ENCODE peak calls at places on chromosomes 13 and 19, in seven cellular contexts. D is heart left ventricle, P is transverse colon, L is H9, K is left ventricle myocardium inferior, U is breast epithelium, M is prostate gland. E is an unnamed sample.

GRCh38 chr19:49492573-49493411 is 3.4 kb upstream of the RPS11 start:
- DNase-seq in D (no peak), P (no peak), L (no peak), K (no peak), U (no peak), M (no peak), E (peak)

GRCh38 chr19:50332264-50333038 is 3.3 kb upstream of the KCNC3 start:
- DNase-seq in D (peak), P (no peak), L (peak), K (no peak), U (no peak), M (no peak), E (no peak)

GRCh38 chr13:42061943-42062342 is 13.5 kb downstream of the DGKH start:
- DNase-seq in D (no peak), P (no peak), L (no peak), K (no peak), U (no peak), M (no peak), E (no peak)

GRCh38 chr13:41696163-41697003 is 239.0 kb downstream of the RGCC start:
- DNase-seq in D (no peak), P (no peak), L (no peak), K (no peak), U (no peak), M (peak), E (peak)

GRCh38 chr13:97432232-97432916 is 1.6 kb upstream of the RAP2A start:
- DNase-seq in D (no peak), P (no peak), L (no peak), K (no peak), U (no peak), M (no peak), E (peak)

GRCh38 chr13:40786568-40786996 is 2.8 kb upstream of the SLC25A15 start:
- DNase-seq in D (no peak), P (no peak), L (peak), K (no peak), U (no peak), M (no peak), E (no peak)

GRCh38 chr13:48542581-48543341 is 9.9 kb upstream of the RCBTB2 start:
- DNase-seq in D (peak), P (peak), L (peak), K (peak), U (no peak), M (peak), E (peak)

GRCh38 chr13:88395804-88396203 is 724.6 kb downstream of the SLITRK5 start:
- DNase-seq in D (no peak), P (no peak), L (no peak), K (no peak), U (no peak), M (no peak), E (no peak)

GRCh38 chr13:48492123-48493075 is 40.5 kb downstream of the RCBTB2 start:
- DNase-seq in D (peak), P (peak), L (no peak), K (peak), U (no peak), M (peak), E (peak)

GRCh38 chr13:19601749-19602725 is 31.4 kb upstream of the MPHOSPH8 start:
- DNase-seq in D (peak), P (peak), L (peak), K (peak), U (no peak), M (no peak), E (no peak)

GRCh38 chr19:47494729-47495128 is 10.7 kb upstream of the KPTN start:
- DNase-seq in D (no peak), P (no peak), L (no peak), K (no peak), U (no peak), M (no peak), E (no peak)

GRCh38 chr13:50334944-50335343 is 319.7 kb downstream of the KCNRG start:
- DNase-seq in D (no peak), P (no peak), L (no peak), K (no peak), U (no peak), M (no peak), E (no peak)

GRCh38 chr19:17863520-17864182 is 3.9 kb downstream of the RPL18A start:
- DNase-seq in D (no peak), P (no peak), L (no peak), K (no peak), U (no peak), M (no peak), E (no peak)

GRCh38 chr13:111043575-111043982 is 71.5 kb upstream of the ARHGEF7 start:
- DNase-seq in D (peak), P (no peak), L (no peak), K (peak), U (no peak), M (no peak), E (no peak)

GRCh38 chr19:50261446-50261970 is 58.1 kb downstream of the MYH14 start:
- DNase-seq in D (no peak), P (no peak), L (no peak), K (no peak), U (no peak), M (no peak), E (no peak)

GRCh38 chr13:95882121-95882520 is 171.1 kb downstream of the UGGT2 start:
- DNase-seq in D (no peak), P (no peak), L (no peak), K (no peak), U (no peak), M (no peak), E (no peak)

GRCh38 chr19:29201849-29202248 is 11.1 kb downstream of the UQCRFS1 start:
- DNase-seq in D (no peak), P (no peak), L (no peak), K (no peak), U (no peak), M (no peak), E (no peak)

GRCh38 chr19:38736413-38737280 is 7.6 kb downstream of the CAPN12 start:
- DNase-seq in D (peak), P (peak), L (peak), K (no peak), U (peak), M (peak), E (peak)

GRCh38 chr13:73765651-73766384 is 368.4 kb downstream of the KLF12 start:
- DNase-seq in D (peak), P (peak), L (peak), K (peak), U (peak), M (peak), E (peak)

GRCh38 chr19:17605761-17606745 is 50.6 kb downstream of the COLGALT1 start:
- DNase-seq in D (peak), P (peak), L (peak), K (peak), U (no peak), M (peak), E (peak)

GRCh38 chr13:65882810-65883209 is 1347.3 kb downstream of the PCDH9 start:
- DNase-seq in D (no peak), P (no peak), L (no peak), K (no peak), U (no peak), M (no peak), E (no peak)

GRCh38 chr13:51534075-51534817 is 50.0 kb upstream of the WDFY2 start:
- DNase-seq in D (peak), P (peak), L (no peak), K (peak), U (no peak), M (no peak), E (no peak)

GRCh38 chr13:73902847-73903246 is 231.4 kb downstream of the KLF12 start:
- DNase-seq in D (no peak), P (no peak), L (no peak), K (no peak), U (no peak), M (no peak), E (no peak)

GRCh38 chr13:75685239-75685697 is 49.1 kb downstream of the LMO7 start:
- DNase-seq in D (no peak), P (no peak), L (peak), K (no peak), U (no peak), M (peak), E (no peak)

GRCh38 chr19:44254496-44254895 is 5.2 kb upstream of the ZNF233 start:
- DNase-seq in D (no peak), P (no peak), L (no peak), K (no peak), U (no peak), M (no peak), E (no peak)

GRCh38 chr19:13033819-13034611 is 38.7 kb downstream of the NFIX start:
- DNase-seq in D (peak), P (peak), L (peak), K (peak), U (peak), M (no peak), E (peak)
- H3K27ac ChIP-seq in D (peak), P (peak), L (no peak), K (peak), U (peak), M (peak), E (no peak)

DNA sequence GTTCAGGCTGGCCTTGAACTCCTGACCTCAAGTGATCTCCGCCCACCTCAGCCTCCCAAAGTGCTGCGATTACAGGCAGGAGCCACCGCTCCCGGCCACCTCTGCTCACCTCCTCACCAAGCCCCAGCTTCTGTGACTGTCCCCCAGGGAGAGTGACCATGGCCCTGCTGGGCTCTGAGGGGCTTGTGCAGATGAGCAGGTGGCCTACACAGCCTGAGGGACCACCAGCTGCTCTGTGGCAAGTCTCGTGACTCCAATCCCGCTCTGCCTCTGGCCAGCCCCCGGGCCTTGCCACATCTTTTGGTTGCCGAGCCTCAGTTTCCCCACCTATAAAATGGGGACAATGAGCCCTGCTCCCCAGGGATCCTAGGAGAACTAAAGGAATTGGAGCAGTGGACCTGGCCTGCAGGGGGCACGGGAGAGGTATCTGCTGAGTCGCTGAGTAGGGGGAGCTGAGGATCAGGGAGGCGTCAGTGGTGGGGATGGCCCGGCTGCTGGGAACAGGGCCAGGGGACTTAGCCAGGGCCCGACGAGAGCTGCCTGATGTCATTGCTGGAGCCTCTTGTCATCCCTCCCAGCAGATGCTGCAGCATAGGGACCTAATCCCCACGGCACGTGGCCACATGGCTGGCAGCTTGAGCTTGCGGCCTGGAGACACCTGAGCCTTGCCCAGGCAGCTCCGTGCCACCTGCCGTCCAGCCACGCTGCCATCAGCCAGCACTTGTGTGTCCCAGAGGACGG is 74.7 kb downstream of the GADD45B start:
- DNase-seq in D (no peak), P (no peak), L (peak), K (peak), U (no peak), M (no peak), E (no peak)
- H3K27ac ChIP-seq in D (peak), P (peak), L (no peak), K (peak), U (peak), M (no peak), E (no peak)

DNA sequence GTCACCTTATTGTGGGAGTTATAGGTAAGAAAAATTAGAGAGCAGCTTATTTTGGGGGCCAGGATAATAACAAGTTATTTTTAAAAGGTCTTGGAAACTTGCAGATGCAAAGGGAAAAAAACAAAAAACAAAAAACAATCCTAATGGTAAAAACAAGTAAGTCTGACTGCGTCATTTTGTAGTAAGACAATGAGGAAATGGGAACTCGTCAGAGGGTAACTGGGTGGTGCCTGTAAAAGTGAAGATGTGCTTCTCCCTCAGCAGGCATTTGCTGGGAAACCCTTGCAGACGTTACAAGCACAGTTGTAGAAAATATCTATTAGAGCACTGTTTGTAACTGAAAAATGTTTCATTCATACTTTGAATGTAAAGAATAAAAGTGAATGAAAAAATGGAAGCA is 2.2 kb upstream of the TNFSF13B start:
- DNase-seq in D (no peak), P (no peak), L (no peak), K (no peak), U (no peak), M (no peak), E (no peak)
- H3K27ac ChIP-seq in D (no peak), P (no peak), L (no peak), K (no peak), U (no peak), M (no peak), E (no peak)

DNA sequence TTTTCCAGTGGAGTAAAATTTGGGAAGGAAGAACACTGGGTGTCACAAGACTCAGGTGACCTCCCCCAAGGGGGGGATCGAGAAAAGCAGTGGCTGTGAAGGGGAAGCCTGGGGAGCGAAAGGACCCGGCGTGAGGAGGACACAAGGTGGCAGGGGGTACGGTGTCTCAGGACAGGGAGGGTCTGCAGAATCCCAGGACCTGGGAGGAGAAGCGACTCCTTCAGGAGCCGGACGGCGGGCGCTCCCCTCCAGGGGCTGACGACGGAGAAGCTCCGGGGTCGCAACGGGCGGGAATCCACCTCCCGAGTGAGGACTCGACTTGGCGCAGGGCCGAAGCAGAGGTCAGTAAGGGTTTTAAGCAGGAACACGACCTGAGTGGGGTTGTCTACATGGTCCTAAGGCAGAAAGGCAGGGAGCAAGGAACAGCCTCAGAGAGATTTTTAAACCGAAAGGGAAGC is 529 bp downstream of the ZNF836 start:
- DNase-seq in D (peak), P (peak), L (peak), K (peak), U (no peak), M (no peak), E (no peak)
- H3K27ac ChIP-seq in D (peak), P (peak), L (no peak), K (peak), U (peak), M (peak), E (peak)

GRCh38 chr13:46296920-46297319 is 85.2 kb downstream of the LRRC63 start:
- DNase-seq in D (no peak), P (no peak), L (no peak), K (no peak), U (no peak), M (no peak), E (no peak)
- H3K27ac ChIP-seq in D (peak), P (peak), L (no peak), K (no peak), U (peak), M (no peak), E (no peak)

GRCh38 chr19:9827325-9828238 is at the start of gene UBL5:
- DNase-seq in D (peak), P (peak), L (peak), K (peak), U (peak), M (peak), E (peak)

GRCh38 chr19:9834302-9834725 is 804 bp upstream of the PIN1 start:
- DNase-seq in D (no peak), P (no peak), L (no peak), K (no peak), U (no peak), M (no peak), E (no peak)

GRCh38 chr19:9823816-9824215 is 3.9 kb upstream of the UBL5 start:
- DNase-seq in D (no peak), P (no peak), L (no peak), K (no peak), U (no peak), M (no peak), E (no peak)

DNA sequence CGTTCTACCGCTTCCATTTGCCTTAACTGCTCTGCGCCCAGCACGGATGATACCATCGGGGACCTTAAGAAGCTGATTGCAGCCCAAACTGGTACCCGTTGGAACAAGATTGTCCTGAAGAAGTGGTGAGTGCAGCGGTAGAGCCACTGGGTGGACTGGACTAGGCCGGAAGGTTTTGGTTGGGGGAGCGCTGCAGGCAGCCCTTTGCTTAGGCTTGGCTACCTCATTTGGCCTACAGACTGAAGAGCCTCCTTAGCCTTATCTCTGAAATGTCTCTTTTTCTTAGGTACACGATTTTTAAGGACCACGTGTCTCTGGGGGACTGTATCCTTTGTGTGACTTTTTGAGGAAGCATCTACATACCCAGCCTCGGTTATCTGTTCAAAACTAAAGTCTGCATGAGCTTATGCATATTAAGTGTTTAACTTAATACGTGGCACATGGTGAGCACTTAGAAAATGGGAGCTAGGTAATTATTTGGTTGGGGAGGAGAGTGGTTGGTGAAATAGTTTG is 889 bp downstream of the UBL5 start:
- DNase-seq in D (no peak), P (no peak), L (no peak), K (no peak), U (no peak), M (no peak), E (peak)
- H3K27ac ChIP-seq in D (no peak), P (peak), L (no peak), K (peak), U (peak), M (peak), E (peak)

GRCh38 chr19:16442386-16443276 is 29.1 kb downstream of the EPS15L1 start:
- DNase-seq in D (peak), P (peak), L (no peak), K (peak), U (no peak), M (no peak), E (no peak)

GRCh38 chr19:16446108-16447014 is 25.4 kb downstream of the EPS15L1 start:
- DNase-seq in D (no peak), P (no peak), L (no peak), K (no peak), U (no peak), M (no peak), E (peak)

GRCh38 chr19:16445238-16446107 is 26.3 kb downstream of the EPS15L1 start:
- DNase-seq in D (no peak), P (peak), L (no peak), K (no peak), U (no peak), M (no peak), E (peak)

GRCh38 chr19:16444273-16444597 is 27.5 kb downstream of the EPS15L1 start:
- DNase-seq in D (no peak), P (no peak), L (no peak), K (no peak), U (no peak), M (no peak), E (peak)

DNA sequence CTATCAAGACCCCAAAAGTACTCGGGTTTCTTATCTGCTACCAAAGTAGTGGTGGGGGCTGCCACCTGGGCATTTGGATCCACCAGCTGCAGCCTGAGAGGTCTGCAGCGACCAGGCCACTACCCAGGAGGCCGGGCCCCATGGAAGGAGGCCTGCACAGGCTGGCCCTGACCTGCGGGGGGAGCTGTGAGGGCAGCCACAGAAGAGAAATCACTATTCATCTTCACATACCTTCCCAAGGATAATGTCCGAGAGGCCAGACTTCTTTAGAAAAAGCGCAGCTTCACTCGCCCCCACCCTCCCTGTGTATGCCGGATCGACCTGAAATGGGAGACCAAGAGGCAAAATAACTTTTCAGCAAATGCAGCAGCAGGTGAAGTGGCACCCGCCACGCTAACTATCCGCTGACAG is 30.1 kb downstream of the EPS15L1 start:
- DNase-seq in D (no peak), P (no peak), L (peak), K (no peak), U (no peak), M (no peak), E (peak)
- H3K27ac ChIP-seq in D (no peak), P (no peak), L (no peak), K (peak), U (no peak), M (no peak), E (peak)

GRCh38 chr19:1943661-1944087 is 2.7 kb downstream of the CSNK1G2 start:
- DNase-seq in D (no peak), P (no peak), L (no peak), K (no peak), U (no peak), M (no peak), E (no peak)
- H3K27ac ChIP-seq in D (no peak), P (no peak), L (no peak), K (no peak), U (peak), M (no peak), E (peak)